ENCODE peak calls at places on chromosomes 2 and 18, in six cellular contexts. One of them, this sample, is unnamed. For H3K4me1, the result is how much of the 10 kb centered on the place peaks cover.

GRCh38 chr2:174312581-174313234 is 22.0 kb upstream of the SP9 start:
- DNase-seq in A549: no peak
- DNase-seq in MM.1S: peak
- DNase-seq in endothelial cell of umbilical vein: peak
- DNase-seq in mammary epithelial cell: no peak
- DNase-seq in neural progenitor cell: peak
- DNase-seq in this sample: no peak

GRCh38 chr2:144026679-144027078 is 493.2 kb downstream of the ZEB2 start:
- DNase-seq in A549: no peak
- DNase-seq in MM.1S: no peak
- DNase-seq in endothelial cell of umbilical vein: no peak
- DNase-seq in mammary epithelial cell: no peak
- DNase-seq in neural progenitor cell: no peak
- DNase-seq in this sample: no peak

GRCh38 chr2:43090317-43090716 is 136.1 kb downstream of the ZFP36L2 start:
- DNase-seq in A549: no peak
- DNase-seq in MM.1S: no peak
- DNase-seq in endothelial cell of umbilical vein: no peak
- DNase-seq in mammary epithelial cell: no peak
- DNase-seq in neural progenitor cell: no peak
- DNase-seq in this sample: no peak

GRCh38 chr2:121195036-121195435 is 90.0 kb downstream of the TFCP2L1 start:
- DNase-seq in A549: no peak
- DNase-seq in MM.1S: no peak
- DNase-seq in endothelial cell of umbilical vein: no peak
- DNase-seq in mammary epithelial cell: no peak
- DNase-seq in neural progenitor cell: no peak
- DNase-seq in this sample: no peak

GRCh38 chr2:3440486-3440885 is 61.0 kb downstream of the TRAPPC12 start:
- DNase-seq in A549: no peak
- DNase-seq in MM.1S: no peak
- DNase-seq in endothelial cell of umbilical vein: peak
- DNase-seq in mammary epithelial cell: no peak
- DNase-seq in neural progenitor cell: no peak
- DNase-seq in this sample: peak

GRCh38 chr18:59556265-59556664 is 141.0 kb downstream of the CCBE1 start:
- DNase-seq in A549: no peak
- DNase-seq in MM.1S: no peak
- DNase-seq in endothelial cell of umbilical vein: no peak
- DNase-seq in mammary epithelial cell: peak
- DNase-seq in neural progenitor cell: no peak
- DNase-seq in this sample: no peak

GRCh38 chr2:188776634-188777033 is 197.5 kb upstream of the COL3A1 start:
- DNase-seq in A549: no peak
- DNase-seq in MM.1S: no peak
- DNase-seq in endothelial cell of umbilical vein: no peak
- DNase-seq in mammary epithelial cell: peak
- DNase-seq in neural progenitor cell: no peak
- DNase-seq in this sample: no peak

GRCh38 chr2:196268538-196269338 is 97.4 kb upstream of the STK17B start:
- DNase-seq in A549: no peak
- DNase-seq in MM.1S: no peak
- DNase-seq in endothelial cell of umbilical vein: no peak
- DNase-seq in mammary epithelial cell: no peak
- DNase-seq in neural progenitor cell: no peak
- DNase-seq in this sample: no peak

GRCh38 chr2:10498525-10499274 is 50.6 kb upstream of the ODC1 start:
- DNase-seq in A549: no peak
- DNase-seq in MM.1S: no peak
- DNase-seq in endothelial cell of umbilical vein: no peak
- DNase-seq in mammary epithelial cell: no peak
- DNase-seq in neural progenitor cell: no peak
- DNase-seq in this sample: no peak

GRCh38 chr2:106306396-106306795 is 112.3 kb upstream of the UXS1 start:
- DNase-seq in A549: no peak
- DNase-seq in MM.1S: no peak
- DNase-seq in endothelial cell of umbilical vein: no peak
- DNase-seq in mammary epithelial cell: no peak
- DNase-seq in neural progenitor cell: no peak
- DNase-seq in this sample: no peak

GRCh38 chr2:41326801-41327200 is 721.0 kb upstream of the PKDCC start:
- DNase-seq in A549: no peak
- DNase-seq in MM.1S: no peak
- DNase-seq in endothelial cell of umbilical vein: no peak
- DNase-seq in mammary epithelial cell: no peak
- DNase-seq in neural progenitor cell: peak
- DNase-seq in this sample: no peak

GRCh38 chr2:3396920-3397559 is 17.5 kb downstream of the TRAPPC12 start:
- DNase-seq in A549: no peak
- DNase-seq in MM.1S: no peak
- DNase-seq in endothelial cell of umbilical vein: no peak
- DNase-seq in mammary epithelial cell: no peak
- DNase-seq in neural progenitor cell: no peak
- DNase-seq in this sample: no peak

GRCh38 chr18:43277164-43277600 is at the start of gene SYT4:
- DNase-seq in A549: no peak
- DNase-seq in MM.1S: no peak
- DNase-seq in endothelial cell of umbilical vein: peak
- DNase-seq in mammary epithelial cell: peak
- DNase-seq in neural progenitor cell: peak
- DNase-seq in this sample: peak

GRCh38 chr18:36212301-36212977 is 25.1 kb downstream of the MOCOS start:
- DNase-seq in A549: no peak
- DNase-seq in MM.1S: no peak
- DNase-seq in endothelial cell of umbilical vein: no peak
- DNase-seq in mammary epithelial cell: no peak
- DNase-seq in neural progenitor cell: peak
- DNase-seq in this sample: no peak

GRCh38 chr18:50647237-50647636 is 87.3 kb downstream of the MAPK4 start:
- DNase-seq in A549: no peak
- DNase-seq in MM.1S: no peak
- DNase-seq in endothelial cell of umbilical vein: no peak
- DNase-seq in mammary epithelial cell: no peak
- DNase-seq in neural progenitor cell: no peak
- DNase-seq in this sample: no peak

GRCh38 chr18:3703732-3704176 is 253.8 kb downstream of the TGIF1 start:
- DNase-seq in A549: peak
- DNase-seq in MM.1S: peak
- DNase-seq in endothelial cell of umbilical vein: peak
- DNase-seq in mammary epithelial cell: peak
- DNase-seq in neural progenitor cell: peak
- DNase-seq in this sample: peak

GRCh38 chr2:231482806-231483391 is 18.6 kb upstream of the NCL start:
- DNase-seq in A549: peak
- DNase-seq in MM.1S: peak
- DNase-seq in endothelial cell of umbilical vein: peak
- DNase-seq in mammary epithelial cell: peak
- DNase-seq in neural progenitor cell: peak
- DNase-seq in this sample: peak

GRCh38 chr2:223297788-223298187 is 245.8 kb downstream of the KCNE4 start:
- DNase-seq in A549: no peak
- DNase-seq in MM.1S: no peak
- DNase-seq in endothelial cell of umbilical vein: no peak
- DNase-seq in mammary epithelial cell: peak
- DNase-seq in neural progenitor cell: no peak
- DNase-seq in this sample: no peak

GRCh38 chr18:79699653-79700052 is 20.1 kb downstream of the CTDP1 start:
- DNase-seq in A549: no peak
- DNase-seq in MM.1S: no peak
- DNase-seq in endothelial cell of umbilical vein: no peak
- DNase-seq in mammary epithelial cell: no peak
- DNase-seq in neural progenitor cell: no peak
- DNase-seq in this sample: no peak

GRCh38 chr2:130972410-130972809 is 120.8 kb downstream of the FAM168B start:
- DNase-seq in A549: no peak
- DNase-seq in MM.1S: no peak
- DNase-seq in endothelial cell of umbilical vein: no peak
- DNase-seq in mammary epithelial cell: peak
- DNase-seq in neural progenitor cell: no peak
- DNase-seq in this sample: no peak

GRCh38 chr18:79507546-79508480 is 112.1 kb downstream of the NFATC1 start:
- DNase-seq in A549: no peak
- DNase-seq in MM.1S: no peak
- DNase-seq in endothelial cell of umbilical vein: peak
- DNase-seq in mammary epithelial cell: no peak
- DNase-seq in neural progenitor cell: no peak
- DNase-seq in this sample: peak

GRCh38 chr2:187055463-187055862 is 206.5 kb upstream of the ZSWIM2 start:
- DNase-seq in A549: no peak
- DNase-seq in MM.1S: peak
- DNase-seq in endothelial cell of umbilical vein: peak
- DNase-seq in mammary epithelial cell: peak
- DNase-seq in neural progenitor cell: no peak
- DNase-seq in this sample: peak

GRCh38 chr2:171318463-171318934 is 115.3 kb downstream of the METTL8 start:
- DNase-seq in A549: no peak
- DNase-seq in MM.1S: no peak
- DNase-seq in endothelial cell of umbilical vein: peak
- DNase-seq in mammary epithelial cell: no peak
- DNase-seq in neural progenitor cell: peak
- DNase-seq in this sample: no peak

GRCh38 chr2:233892793-233893192 is 24.4 kb upstream of the TRPM8 start:
- DNase-seq in A549: no peak
- DNase-seq in MM.1S: no peak
- DNase-seq in endothelial cell of umbilical vein: no peak
- DNase-seq in mammary epithelial cell: no peak
- DNase-seq in neural progenitor cell: no peak
- DNase-seq in this sample: no peak
- H3K4me2 ChIP-seq in A549: no peak
- H3K4me2 ChIP-seq in MM.1S: no peak
- H3K4me2 ChIP-seq in endothelial cell of umbilical vein: no peak
- H3K4me2 ChIP-seq in mammary epithelial cell: no peak
- H3K4me2 ChIP-seq in neural progenitor cell: no peak
- H3K4me2 ChIP-seq in this sample: no peak

DNA sequence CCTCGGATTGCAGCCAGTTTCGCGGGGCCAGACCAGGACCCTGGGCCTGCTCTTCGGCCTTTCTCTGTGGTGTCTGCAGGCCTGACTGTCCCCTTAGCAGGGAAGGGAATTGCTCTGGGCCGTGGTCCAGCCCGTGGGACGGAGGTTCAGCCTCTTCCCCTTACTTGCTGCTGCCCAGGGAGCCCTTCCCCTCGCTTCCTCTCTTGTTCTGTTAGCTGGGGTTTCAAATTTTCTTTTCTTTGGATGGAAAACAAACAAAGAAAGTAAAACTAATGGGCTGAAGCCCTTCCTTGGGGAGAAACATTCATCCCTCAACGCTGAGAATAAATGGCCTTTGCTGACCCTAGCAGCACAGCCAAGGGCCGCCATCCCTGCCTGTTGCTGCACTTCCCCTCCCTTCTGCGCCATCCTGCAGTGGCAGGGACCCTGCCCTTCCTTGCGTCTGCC is 52.4 kb downstream of the ASAP2 start:
- DNase-seq in A549: no peak
- DNase-seq in MM.1S: no peak
- DNase-seq in endothelial cell of umbilical vein: peak
- DNase-seq in mammary epithelial cell: no peak
- DNase-seq in neural progenitor cell: no peak
- DNase-seq in this sample: no peak
- H3K4me1 ChIP-seq in A549: under half
- H3K4me1 ChIP-seq in MM.1S: under half
- H3K4me1 ChIP-seq in endothelial cell of umbilical vein: half or more
- H3K4me1 ChIP-seq in mammary epithelial cell: under half
- H3K4me1 ChIP-seq in neural progenitor cell: under half
- H3K4me1 ChIP-seq in this sample: under half

GRCh38 chr18:69401475-69402218 is 959 bp downstream of the DOK6 start:
- DNase-seq in A549: peak
- DNase-seq in MM.1S: no peak
- DNase-seq in endothelial cell of umbilical vein: peak
- DNase-seq in mammary epithelial cell: no peak
- DNase-seq in neural progenitor cell: peak
- DNase-seq in this sample: peak

GRCh38 chr18:69400253-69400975 is at the start of gene DOK6:
- DNase-seq in A549: peak
- DNase-seq in MM.1S: no peak
- DNase-seq in endothelial cell of umbilical vein: peak
- DNase-seq in mammary epithelial cell: peak
- DNase-seq in neural progenitor cell: peak
- DNase-seq in this sample: peak

GRCh38 chr18:69397096-69397495 is 3.6 kb upstream of the DOK6 start:
- DNase-seq in A549: no peak
- DNase-seq in MM.1S: no peak
- DNase-seq in endothelial cell of umbilical vein: no peak
- DNase-seq in mammary epithelial cell: no peak
- DNase-seq in neural progenitor cell: peak
- DNase-seq in this sample: no peak

GRCh38 chr18:69400976-69401474 is 337 bp downstream of the DOK6 start:
- DNase-seq in A549: peak
- DNase-seq in MM.1S: no peak
- DNase-seq in endothelial cell of umbilical vein: peak
- DNase-seq in mammary epithelial cell: no peak
- DNase-seq in neural progenitor cell: peak
- DNase-seq in this sample: no peak

GRCh38 chr18:69399253-69399652 is 1.4 kb upstream of the DOK6 start:
- DNase-seq in A549: no peak
- DNase-seq in MM.1S: no peak
- DNase-seq in endothelial cell of umbilical vein: no peak
- DNase-seq in mammary epithelial cell: no peak
- DNase-seq in neural progenitor cell: peak
- DNase-seq in this sample: no peak
- H3K4me2 ChIP-seq in A549: no peak
- H3K4me2 ChIP-seq in MM.1S: no peak
- H3K4me2 ChIP-seq in endothelial cell of umbilical vein: no peak
- H3K4me2 ChIP-seq in mammary epithelial cell: no peak
- H3K4me2 ChIP-seq in neural progenitor cell: no peak
- H3K4me2 ChIP-seq in this sample: peak

DNA sequence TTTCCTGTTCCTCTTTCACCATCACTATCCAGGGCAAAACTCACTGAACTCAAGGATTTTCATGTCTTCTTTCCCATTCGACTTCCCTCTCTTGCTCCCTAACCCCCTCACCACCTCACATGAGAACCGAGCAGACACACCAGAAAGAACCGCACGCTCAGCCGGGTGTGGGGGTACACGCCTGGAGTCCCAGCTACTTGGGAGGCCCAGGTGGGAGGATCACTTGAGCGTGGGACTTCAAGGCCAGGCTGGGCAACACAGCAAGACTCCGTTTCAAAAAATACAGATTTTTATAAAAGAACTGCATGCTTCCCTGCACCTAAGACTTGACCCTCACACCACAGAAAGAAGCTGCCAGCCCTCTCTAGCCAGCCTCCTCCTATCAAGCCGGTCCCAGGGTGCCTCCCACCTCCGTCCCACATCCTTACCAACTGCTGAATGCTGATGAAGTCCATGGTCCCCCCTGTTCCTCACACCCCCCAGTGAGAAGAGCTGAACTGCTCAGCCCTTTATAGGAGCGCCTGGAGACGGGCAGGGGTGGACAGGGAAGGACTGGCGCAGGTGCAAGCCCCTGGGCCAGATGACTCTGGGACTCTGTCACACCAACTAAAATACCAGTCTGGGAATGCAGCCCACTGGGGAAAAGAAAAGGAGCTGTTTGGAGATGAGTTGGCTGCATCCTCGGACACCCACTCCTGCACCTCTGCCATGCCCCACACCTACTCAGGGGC is at the start of gene ANKRD23:
- DNase-seq in A549: no peak
- DNase-seq in MM.1S: no peak
- DNase-seq in endothelial cell of umbilical vein: no peak
- DNase-seq in mammary epithelial cell: no peak
- DNase-seq in neural progenitor cell: no peak
- DNase-seq in this sample: no peak
- H3K4me1 ChIP-seq in A549: under half
- H3K4me1 ChIP-seq in MM.1S: under half
- H3K4me1 ChIP-seq in endothelial cell of umbilical vein: under half
- H3K4me1 ChIP-seq in mammary epithelial cell: under half
- H3K4me1 ChIP-seq in neural progenitor cell: under half
- H3K4me1 ChIP-seq in this sample: under half

This sample was measured in hepatocyte.